ENCODE peak calls at places on chromosomes 6 and 20, in eight cellular contexts. Y is SK-N-SH; A is IMR-90; F is Peyer's patch; T is gastrocnemius medialis; G is GM23248; P is CD4-positive, alpha-beta memory T cell; Z is adrenal gland. N is an unnamed sample.
A peak's percentile ranks its signal among the peaks of the same experiment; 100 is the strongest.

GRCh38 chr6:138689849-138690248 is 83.7 kb upstream of the CCDC28A start:
- DNase-seq in Y (no peak), A (peak; percentile 36), F (no peak), T (no peak), G (peak; percentile 10), P (no peak), Z (no peak), N (no peak)

GRCh38 chr20:34111057-34111711 is 859 bp downstream of the EIF2S2 start:
- DNase-seq in Y (peak; percentile 31), A (peak; percentile 71), F (no peak), T (no peak), G (peak; percentile 79), P (no peak), Z (no peak), N (no peak)

GRCh38 chr6:166032366-166033171 is 135.1 kb downstream of the TBXT start:
- DNase-seq in Y (peak; percentile 30), A (peak; percentile 90), F (no peak), T (peak; percentile 18), G (peak; percentile 90), P (no peak), Z (peak; percentile 43), N (peak; percentile 80)

GRCh38 chr6:87945181-87945580 is 102.5 kb upstream of the SPACA1 start:
- DNase-seq in Y (no peak), A (no peak), F (no peak), T (no peak), G (peak; percentile 16), P (no peak), Z (no peak), N (no peak)

GRCh38 chr20:45951925-45952834 is 17.7 kb downstream of the PCIF1 start:
- DNase-seq in Y (no peak), A (no peak), F (no peak), T (no peak), G (no peak), P (no peak), Z (peak; percentile 25), N (no peak)

GRCh38 chr20:47432251-47433210 is 69.2 kb upstream of the NCOA3 start:
- DNase-seq in Y (no peak), A (peak; percentile 19), F (no peak), T (no peak), G (peak; percentile 14), P (no peak), Z (no peak), N (no peak)

GRCh38 chr6:167093406-167093921 is 29.4 kb upstream of the CCR6 start:
- DNase-seq in Y (no peak), A (no peak), F (no peak), T (no peak), G (no peak), P (no peak), Z (no peak), N (no peak)

GRCh38 chr20:9128586-9128985 is 59.7 kb downstream of the PLCB4 start:
- DNase-seq in Y (no peak), A (no peak), F (no peak), T (no peak), G (no peak), P (no peak), Z (no peak), N (no peak)

GRCh38 chr6:150293423-150294280 is 75.2 kb upstream of the IYD start:
- DNase-seq in Y (no peak), A (peak; percentile 74), F (no peak), T (no peak), G (peak; percentile 89), P (no peak), Z (no peak), N (no peak)

GRCh38 chr20:40654876-40655275 is 34.2 kb downstream of the MAFB start:
- DNase-seq in Y (no peak), A (no peak), F (no peak), T (peak; percentile 91), G (peak; percentile 54), P (no peak), Z (peak; percentile 60), N (no peak)

GRCh38 chr20:26207237-26207966 is 510.7 kb upstream of the ZNF337 start:
- DNase-seq in Y (no peak), A (no peak), F (no peak), T (no peak), G (no peak), P (no peak), Z (no peak), N (no peak)

DNA sequence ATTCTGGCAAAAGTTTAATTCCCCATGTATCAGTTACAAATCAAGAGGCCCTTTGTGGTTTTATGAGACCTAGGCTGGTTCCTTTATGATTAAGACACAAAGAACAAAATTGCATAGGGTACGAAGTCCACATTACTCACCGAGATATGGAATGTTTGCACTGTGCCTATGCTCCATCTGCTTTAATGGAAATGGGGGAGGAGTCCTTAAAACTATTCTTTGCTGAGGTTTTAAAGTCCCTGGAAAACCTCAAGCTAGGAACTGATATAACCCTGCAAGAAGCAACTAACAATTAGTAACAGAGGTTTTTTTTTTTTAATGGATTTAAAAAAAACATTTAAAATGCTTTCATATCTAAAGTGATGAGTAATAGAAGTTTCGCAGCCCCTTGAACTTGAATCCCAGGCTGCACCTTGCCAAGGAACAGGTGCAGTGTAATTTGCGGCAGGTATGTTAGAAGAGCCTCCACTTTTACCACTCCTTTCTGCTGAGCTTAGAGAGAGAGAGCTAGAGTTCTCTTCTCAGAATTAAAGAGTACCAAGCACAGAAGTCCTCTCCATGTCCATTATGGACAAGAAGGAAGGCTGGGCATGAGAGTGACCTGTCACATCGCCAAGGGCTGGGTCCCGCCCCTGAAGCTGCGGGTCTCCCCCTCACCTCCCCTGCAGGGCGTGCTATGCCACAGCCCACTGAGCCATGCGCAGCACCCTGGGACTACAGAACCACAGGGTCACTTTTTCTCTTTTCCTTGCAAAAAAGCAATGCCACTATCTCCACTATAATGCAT is 2.3 kb downstream of the SERPINB1 start:
- DNase-seq in Y (no peak), A (peak; percentile 83), F (no peak), T (no peak), G (peak; percentile 61), P (peak; percentile 10), Z (no peak), N (no peak)
- H3K4me3 ChIP-seq in Y (no peak overlapping the region), A (no peak overlapping the region), F (peak overlapping the region; percentile 67), T (no peak overlapping the region), G (peak overlapping the region; percentile 73), P (no peak overlapping the region), Z (no peak overlapping the region), N (no peak overlapping the region)

GRCh38 chr20:53707341-53708102 is 113.9 kb upstream of the ZNF217 start:
- DNase-seq in Y (no peak), A (peak; percentile 66), F (no peak), T (no peak), G (peak; percentile 81), P (no peak), Z (no peak), N (no peak)
- H3K4me1 ChIP-seq in Y (peaks cover 22% of the 10 kb centered on the region), A (peaks cover 18% of the 10 kb centered on the region), F (no peaks in the 10 kb centered on the region), T (peaks cover 7% of the 10 kb centered on the region), G (peaks cover 22% of the 10 kb centered on the region), P (peaks cover 39% of the 10 kb centered on the region), Z (no peaks in the 10 kb centered on the region), N (peaks cover 3% of the 10 kb centered on the region)

GRCh38 chr20:44886828-44887227 is 1.3 kb downstream of the YWHAB start:
- DNase-seq in Y (no peak), A (no peak), F (no peak), T (no peak), G (no peak), P (no peak), Z (no peak), N (no peak)
- H3K4me3 ChIP-seq in Y (peak overlapping the region; percentile 90), A (peak overlapping the region; percentile 79), F (peak overlapping the region; percentile 100), T (peak overlapping the region; percentile 79), G (peak overlapping the region; percentile 94), P (peak overlapping the region; percentile 87), Z (no peak overlapping the region), N (peak overlapping the region; percentile 92)

DNA sequence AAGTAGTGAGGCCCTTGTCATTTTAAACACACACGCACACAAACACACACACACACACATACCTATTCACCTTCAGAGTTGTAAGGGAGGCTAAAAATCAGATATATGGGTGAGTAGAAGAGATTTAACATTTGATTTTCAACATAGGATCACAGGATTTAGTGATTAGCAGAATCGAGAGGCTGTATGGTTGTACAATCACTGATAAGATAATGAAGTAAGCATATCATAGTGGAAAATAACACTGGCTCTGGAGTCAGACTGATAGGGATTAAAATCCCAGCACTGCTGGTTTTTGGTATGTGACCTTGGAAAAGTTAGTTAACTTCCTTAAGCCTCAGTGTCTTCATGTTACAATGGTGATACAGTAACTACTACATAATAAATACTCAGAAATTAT is 40.8 kb downstream of the RNF217 start:
- DNase-seq in Y (no peak), A (no peak), F (no peak), T (no peak), G (no peak), P (no peak), Z (no peak), N (no peak)
- H3K4me1 ChIP-seq in Y (no peaks in the 10 kb centered on the region), A (peaks cover 7% of the 10 kb centered on the region), F (no peaks in the 10 kb centered on the region), T (peaks cover 56% of the 10 kb centered on the region), G (peaks cover 25% of the 10 kb centered on the region), P (no peaks in the 10 kb centered on the region), Z (peaks cover 8% of the 10 kb centered on the region), N (no peaks in the 10 kb centered on the region)

GRCh38 chr6:6686748-6687601 is 98.5 kb downstream of the LY86 start:
- DNase-seq in Y (peak; percentile 89), A (no peak), F (peak; percentile 41), T (peak; percentile 91), G (peak; percentile 42), P (no peak), Z (peak; percentile 99), N (peak; percentile 98)
- H3K4me3 ChIP-seq in Y (no peak overlapping the region), A (no peak overlapping the region), F (peak overlapping the region; percentile 20), T (peak overlapping the region; percentile 36), G (no peak overlapping the region), P (no peak overlapping the region), Z (no peak overlapping the region), N (peak overlapping the region; percentile 58)

DNA sequence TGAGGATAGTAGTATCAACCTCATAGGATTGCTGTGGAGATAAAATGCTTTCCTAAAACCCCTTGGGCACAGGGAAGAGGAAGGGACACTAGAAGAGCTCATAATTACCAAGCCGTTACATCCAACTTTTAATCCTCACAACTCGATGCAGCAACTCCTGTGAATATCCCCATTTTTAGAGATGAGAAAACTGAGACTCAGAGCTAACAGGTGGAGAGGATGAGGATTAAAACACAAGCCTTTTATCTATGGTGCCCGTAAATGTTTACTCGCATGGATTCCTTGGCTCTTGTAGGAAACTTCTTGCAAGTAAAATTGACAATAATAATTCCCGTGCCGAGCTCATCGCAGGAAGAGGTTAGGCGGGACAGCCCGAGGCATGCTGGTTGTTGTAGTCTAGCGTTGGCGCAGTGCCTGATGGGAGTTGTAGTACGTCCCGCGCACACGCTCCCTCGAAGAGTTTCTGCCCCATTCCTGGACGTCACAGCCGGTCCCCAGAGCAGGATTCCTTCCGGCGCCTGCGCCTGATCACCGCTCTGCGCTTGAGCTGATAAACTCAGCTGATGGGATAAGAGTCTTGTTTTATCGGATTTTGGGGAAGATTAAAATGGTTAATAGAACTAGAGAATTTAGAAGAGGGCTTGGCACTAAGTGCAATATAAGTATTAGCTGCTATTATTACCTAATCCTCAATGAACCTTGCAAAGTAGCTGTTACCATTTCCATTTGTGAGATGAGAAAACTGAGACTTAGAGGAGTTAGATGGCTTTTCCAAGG is 2.8 kb upstream of the UBE2V1 start:
- DNase-seq in Y (peak; percentile 89), A (peak; percentile 97), F (peak; percentile 96), T (peak; percentile 97), G (peak; percentile 100), P (peak; percentile 93), Z (peak; percentile 99), N (peak; percentile 96)
- H3K4me1 ChIP-seq in Y (peaks cover 15% of the 10 kb centered on the region), A (peaks cover 18% of the 10 kb centered on the region), F (peaks cover 13% of the 10 kb centered on the region), T (peaks cover 37% of the 10 kb centered on the region), G (peaks cover 19% of the 10 kb centered on the region), P (peaks cover 46% of the 10 kb centered on the region), Z (peaks cover 35% of the 10 kb centered on the region), N (peaks cover 3% of the 10 kb centered on the region)

N was measured in BE2C.